ENCODE peak calls at places on chromosomes 6 and 20, in four cellular contexts. One of them, this sample, is unnamed.
A peak's percentile ranks its signal among the peaks of the same experiment; 100 is the strongest.

GRCh38 chr6:30544666-30545272 is 11.5 kb downstream of the GNL1 start:
- DNase-seq in K562: peak; percentile 59
- DNase-seq in fibroblast of lung: peak; percentile 76
- DNase-seq in brain microvascular endothelial cell: peak; percentile 57
- DNase-seq in this sample: no peak

GRCh38 chr6:152566040-152566875 is 70.9 kb downstream of the SYNE1 start:
- DNase-seq in K562: no peak
- DNase-seq in fibroblast of lung: no peak
- DNase-seq in brain microvascular endothelial cell: no peak
- DNase-seq in this sample: no peak

GRCh38 chr6:83518946-83519489 is 6.7 kb downstream of the PRSS35 start:
- DNase-seq in K562: no peak
- DNase-seq in fibroblast of lung: peak; percentile 53
- DNase-seq in brain microvascular endothelial cell: peak; percentile 23
- DNase-seq in this sample: no peak

GRCh38 chr20:21315138-21315537 is 12.0 kb downstream of the XRN2 start:
- DNase-seq in K562: no peak
- DNase-seq in fibroblast of lung: peak; percentile 71
- DNase-seq in brain microvascular endothelial cell: peak; percentile 76
- DNase-seq in this sample: no peak

GRCh38 chr20:20318318-20319161 is 49.4 kb upstream of the INSM1 start:
- DNase-seq in K562: no peak
- DNase-seq in fibroblast of lung: no peak
- DNase-seq in brain microvascular endothelial cell: no peak
- DNase-seq in this sample: no peak

GRCh38 chr20:6277661-6278060 is 154.8 kb upstream of the FERMT1 start:
- DNase-seq in K562: no peak
- DNase-seq in fibroblast of lung: peak; percentile 6
- DNase-seq in brain microvascular endothelial cell: peak; percentile 77
- DNase-seq in this sample: no peak

GRCh38 chr20:33568378-33569289 is 78.7 kb downstream of the CBFA2T2 start:
- DNase-seq in K562: no peak
- DNase-seq in fibroblast of lung: peak; percentile 15
- DNase-seq in brain microvascular endothelial cell: no peak
- DNase-seq in this sample: no peak

GRCh38 chr20:53829086-53829703 is 235.6 kb upstream of the ZNF217 start:
- DNase-seq in K562: peak; percentile 36
- DNase-seq in fibroblast of lung: peak; percentile 95
- DNase-seq in brain microvascular endothelial cell: peak; percentile 92
- DNase-seq in this sample: peak; percentile 93

GRCh38 chr20:10696650-10697049 is 22.9 kb upstream of the JAG1 start:
- DNase-seq in K562: peak; percentile 39
- DNase-seq in fibroblast of lung: no peak
- DNase-seq in brain microvascular endothelial cell: no peak
- DNase-seq in this sample: no peak

GRCh38 chr6:31010393-31011060 is at the start of gene MUC22:
- DNase-seq in K562: no peak
- DNase-seq in fibroblast of lung: peak; percentile 6
- DNase-seq in brain microvascular endothelial cell: peak; percentile 45
- DNase-seq in this sample: peak; percentile 63

GRCh38 chr6:88089708-88090107 is 42.1 kb downstream of the SPACA1 start:
- DNase-seq in K562: no peak
- DNase-seq in fibroblast of lung: no peak
- DNase-seq in brain microvascular endothelial cell: no peak
- DNase-seq in this sample: no peak

GRCh38 chr6:48476257-48476656 is 365.3 kb upstream of the PTCHD4 start:
- DNase-seq in K562: no peak
- DNase-seq in fibroblast of lung: peak; percentile 52
- DNase-seq in brain microvascular endothelial cell: peak; percentile 14
- DNase-seq in this sample: peak; percentile 9
- TF ChIP-seq CTCF in K562: no peak
- TF ChIP-seq CTCF in fibroblast of lung: peak; percentile 46
- TF ChIP-seq CTCF in brain microvascular endothelial cell: peak; percentile 57
- TF ChIP-seq CTCF in this sample: peak; percentile 46

GRCh38 chr20:63531686-63532448 is 5.3 kb downstream of the PTK6 start:
- DNase-seq in K562: no peak
- DNase-seq in fibroblast of lung: no peak
- DNase-seq in brain microvascular endothelial cell: no peak
- DNase-seq in this sample: no peak
- H3K27me3 ChIP-seq in K562: no peaks in the 10 kb centered on the region
- H3K27me3 ChIP-seq in fibroblast of lung: peaks cover 7% of the 10 kb centered on the region
- H3K27me3 ChIP-seq in brain microvascular endothelial cell: no peaks in the 10 kb centered on the region
- H3K27me3 ChIP-seq in this sample: peaks cover 34% of the 10 kb centered on the region

DNA sequence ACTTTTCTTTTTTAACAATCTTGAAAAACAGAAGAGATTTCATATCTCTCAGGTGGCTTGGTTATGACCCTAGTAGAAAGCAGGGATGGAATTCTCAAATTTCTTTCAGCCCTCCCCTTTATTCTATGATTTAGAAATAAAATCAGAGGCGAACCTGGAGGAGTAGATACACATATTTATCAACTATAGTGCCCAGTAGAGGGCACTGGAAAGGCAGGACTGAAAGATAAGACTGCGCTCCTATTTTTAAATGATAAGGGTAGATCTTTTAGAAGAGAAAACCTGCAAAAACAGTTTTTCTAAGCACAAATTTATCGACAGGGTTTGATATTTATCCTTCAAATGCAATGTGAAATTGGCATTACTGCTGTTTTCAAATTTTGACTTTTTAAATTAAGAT is 1296.6 kb downstream of the EPHA7 start:
- DNase-seq in K562: no peak
- DNase-seq in fibroblast of lung: peak; percentile 29
- DNase-seq in brain microvascular endothelial cell: no peak
- DNase-seq in this sample: no peak
- TF ChIP-seq CTCF in K562: no peak
- TF ChIP-seq CTCF in fibroblast of lung: peak; percentile 45
- TF ChIP-seq CTCF in brain microvascular endothelial cell: peak; percentile 31
- TF ChIP-seq CTCF in this sample: peak; percentile 52

DNA sequence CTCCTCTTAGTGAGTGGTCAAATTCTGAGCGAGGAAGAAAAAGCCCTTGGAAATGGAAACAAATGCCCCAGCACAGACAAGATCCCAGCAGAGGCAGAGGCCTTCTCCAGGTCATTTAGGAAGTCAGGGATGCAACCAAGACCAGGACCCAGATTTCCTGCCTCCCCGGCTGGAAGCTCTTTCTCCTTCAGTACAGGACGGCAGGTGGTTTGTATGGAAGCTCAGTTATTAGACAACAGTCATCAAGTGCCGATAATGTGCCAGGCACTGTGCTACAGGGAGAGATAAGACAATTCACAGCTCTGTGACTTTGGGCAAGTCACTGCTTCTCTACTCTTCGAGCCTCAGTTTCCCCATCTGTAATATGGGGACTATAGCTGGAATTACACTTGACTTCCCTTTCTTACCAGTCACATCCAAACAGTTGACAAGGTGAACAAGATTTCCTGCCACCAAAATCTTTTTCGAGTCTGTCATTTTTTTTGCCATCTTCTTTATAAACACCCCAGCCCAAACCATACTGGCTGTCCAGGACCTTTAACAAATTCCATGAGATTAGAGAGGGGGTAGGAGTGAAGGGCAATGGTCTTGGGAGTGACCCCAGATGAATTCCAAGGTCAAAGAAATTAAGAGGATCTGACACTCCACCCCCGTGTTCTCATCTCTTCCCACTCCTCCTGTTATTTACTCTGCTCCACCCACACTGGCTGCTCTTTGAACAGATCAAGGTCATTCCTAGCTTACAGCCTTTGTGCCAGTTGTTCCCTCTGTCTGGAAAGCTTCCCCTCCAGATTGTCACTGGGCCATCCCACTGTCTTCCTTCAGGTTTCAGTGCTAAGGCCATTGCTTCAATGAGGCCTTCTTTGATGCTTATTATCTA is 6.0 kb downstream of the MMP9 start:
- DNase-seq in K562: no peak
- DNase-seq in fibroblast of lung: no peak
- DNase-seq in brain microvascular endothelial cell: no peak
- DNase-seq in this sample: no peak
- H3K27me3 ChIP-seq in K562: peaks cover 6% of the 10 kb centered on the region
- H3K27me3 ChIP-seq in fibroblast of lung: peaks cover 40% of the 10 kb centered on the region
- H3K27me3 ChIP-seq in brain microvascular endothelial cell: peaks cover 28% of the 10 kb centered on the region
- H3K27me3 ChIP-seq in this sample: peaks cover 53% of the 10 kb centered on the region